ENCODE peak calls at places on chromosomes 12 and 14, in seven cellular contexts. One of them, this sample, is unnamed.

GRCh38 chr12:57611810-57612710 is 825 bp downstream of the ARHGEF25 start:
- DNase-seq in fibroblast of villous mesenchyme: no peak
- DNase-seq in brain microvascular endothelial cell: no peak
- DNase-seq in mucosa of descending colon: no peak
- DNase-seq in GM23338: peak
- DNase-seq in bronchial epithelial cell: no peak
- DNase-seq in dorsolateral prefrontal cortex: no peak
- DNase-seq in this sample: no peak

GRCh38 chr12:131618303-131618658 is 92.6 kb upstream of the SFSWAP start:
- DNase-seq in fibroblast of villous mesenchyme: no peak
- DNase-seq in brain microvascular endothelial cell: peak
- DNase-seq in mucosa of descending colon: no peak
- DNase-seq in GM23338: peak
- DNase-seq in bronchial epithelial cell: no peak
- DNase-seq in dorsolateral prefrontal cortex: no peak
- DNase-seq in this sample: no peak

GRCh38 chr14:58298880-58299664 is 717 bp downstream of the ARID4A start:
- DNase-seq in fibroblast of villous mesenchyme: peak
- DNase-seq in brain microvascular endothelial cell: no peak
- DNase-seq in mucosa of descending colon: peak
- DNase-seq in GM23338: peak
- DNase-seq in bronchial epithelial cell: no peak
- DNase-seq in dorsolateral prefrontal cortex: peak
- DNase-seq in this sample: peak

GRCh38 chr14:95523818-95524448 is 7.5 kb upstream of the SYNE3 start:
- DNase-seq in fibroblast of villous mesenchyme: peak
- DNase-seq in brain microvascular endothelial cell: no peak
- DNase-seq in mucosa of descending colon: peak
- DNase-seq in GM23338: peak
- DNase-seq in bronchial epithelial cell: peak
- DNase-seq in dorsolateral prefrontal cortex: no peak
- DNase-seq in this sample: peak

GRCh38 chr14:68074765-68075381 is 255.3 kb downstream of the RAD51B start:
- DNase-seq in fibroblast of villous mesenchyme: peak
- DNase-seq in brain microvascular endothelial cell: no peak
- DNase-seq in mucosa of descending colon: no peak
- DNase-seq in GM23338: no peak
- DNase-seq in bronchial epithelial cell: no peak
- DNase-seq in dorsolateral prefrontal cortex: no peak
- DNase-seq in this sample: peak

GRCh38 chr14:85531594-85532391 is 1.8 kb downstream of the FLRT2 start:
- DNase-seq in fibroblast of villous mesenchyme: peak
- DNase-seq in brain microvascular endothelial cell: peak
- DNase-seq in mucosa of descending colon: peak
- DNase-seq in GM23338: peak
- DNase-seq in bronchial epithelial cell: peak
- DNase-seq in dorsolateral prefrontal cortex: peak
- DNase-seq in this sample: peak

GRCh38 chr12:132133952-132134652 is 10.0 kb downstream of the DDX51 start:
- DNase-seq in fibroblast of villous mesenchyme: no peak
- DNase-seq in brain microvascular endothelial cell: no peak
- DNase-seq in mucosa of descending colon: no peak
- DNase-seq in GM23338: peak
- DNase-seq in bronchial epithelial cell: no peak
- DNase-seq in dorsolateral prefrontal cortex: no peak
- DNase-seq in this sample: no peak

GRCh38 chr12:57046947-57047890 is 2.7 kb downstream of the MYO1A start:
- DNase-seq in fibroblast of villous mesenchyme: no peak
- DNase-seq in brain microvascular endothelial cell: no peak
- DNase-seq in mucosa of descending colon: no peak
- DNase-seq in GM23338: no peak
- DNase-seq in bronchial epithelial cell: no peak
- DNase-seq in dorsolateral prefrontal cortex: no peak
- DNase-seq in this sample: no peak

GRCh38 chr12:27622436-27623185 is 73.6 kb upstream of the REP15 start:
- DNase-seq in fibroblast of villous mesenchyme: no peak
- DNase-seq in brain microvascular endothelial cell: no peak
- DNase-seq in mucosa of descending colon: no peak
- DNase-seq in GM23338: no peak
- DNase-seq in bronchial epithelial cell: no peak
- DNase-seq in dorsolateral prefrontal cortex: no peak
- DNase-seq in this sample: no peak

GRCh38 chr14:92651106-92651792 is 97.2 kb downstream of the LGMN start:
- DNase-seq in fibroblast of villous mesenchyme: no peak
- DNase-seq in brain microvascular endothelial cell: no peak
- DNase-seq in mucosa of descending colon: peak
- DNase-seq in GM23338: no peak
- DNase-seq in bronchial epithelial cell: no peak
- DNase-seq in dorsolateral prefrontal cortex: no peak
- DNase-seq in this sample: no peak

GRCh38 chr12:40970320-40970907 is 217.7 kb upstream of the PDZRN4 start:
- DNase-seq in fibroblast of villous mesenchyme: no peak
- DNase-seq in brain microvascular endothelial cell: no peak
- DNase-seq in mucosa of descending colon: no peak
- DNase-seq in GM23338: peak
- DNase-seq in bronchial epithelial cell: peak
- DNase-seq in dorsolateral prefrontal cortex: no peak
- DNase-seq in this sample: peak

GRCh38 chr12:88185988-88186387 is 43.9 kb downstream of the TMTC3 start:
- DNase-seq in fibroblast of villous mesenchyme: peak
- DNase-seq in brain microvascular endothelial cell: peak
- DNase-seq in mucosa of descending colon: no peak
- DNase-seq in GM23338: no peak
- DNase-seq in bronchial epithelial cell: peak
- DNase-seq in dorsolateral prefrontal cortex: no peak
- DNase-seq in this sample: peak

GRCh38 chr12:8127138-8127537 is 3.7 kb downstream of the CLEC4A start:
- DNase-seq in fibroblast of villous mesenchyme: no peak
- DNase-seq in brain microvascular endothelial cell: no peak
- DNase-seq in mucosa of descending colon: no peak
- DNase-seq in GM23338: peak
- DNase-seq in bronchial epithelial cell: no peak
- DNase-seq in dorsolateral prefrontal cortex: no peak
- DNase-seq in this sample: no peak

GRCh38 chr12:123364532-123365140 is at the start of gene SBNO1:
- DNase-seq in fibroblast of villous mesenchyme: peak
- DNase-seq in brain microvascular endothelial cell: peak
- DNase-seq in mucosa of descending colon: peak
- DNase-seq in GM23338: peak
- DNase-seq in bronchial epithelial cell: no peak
- DNase-seq in dorsolateral prefrontal cortex: peak
- DNase-seq in this sample: peak

GRCh38 chr12:5520037-5520436 is 88.1 kb downstream of the NTF3 start:
- DNase-seq in fibroblast of villous mesenchyme: no peak
- DNase-seq in brain microvascular endothelial cell: no peak
- DNase-seq in mucosa of descending colon: no peak
- DNase-seq in GM23338: no peak
- DNase-seq in bronchial epithelial cell: no peak
- DNase-seq in dorsolateral prefrontal cortex: no peak
- DNase-seq in this sample: no peak

GRCh38 chr12:90102957-90103652 is 394.5 kb upstream of the ATP2B1 start:
- DNase-seq in fibroblast of villous mesenchyme: peak
- DNase-seq in brain microvascular endothelial cell: peak
- DNase-seq in mucosa of descending colon: no peak
- DNase-seq in GM23338: peak
- DNase-seq in bronchial epithelial cell: peak
- DNase-seq in dorsolateral prefrontal cortex: no peak
- DNase-seq in this sample: peak

GRCh38 chr12:64265839-64266238 is 43.7 kb upstream of the KICS2 start:
- DNase-seq in fibroblast of villous mesenchyme: no peak
- DNase-seq in brain microvascular endothelial cell: no peak
- DNase-seq in mucosa of descending colon: no peak
- DNase-seq in GM23338: no peak
- DNase-seq in bronchial epithelial cell: no peak
- DNase-seq in dorsolateral prefrontal cortex: no peak
- DNase-seq in this sample: no peak

GRCh38 chr14:67950386-67950785 is 130.8 kb downstream of the RAD51B start:
- DNase-seq in fibroblast of villous mesenchyme: no peak
- DNase-seq in brain microvascular endothelial cell: no peak
- DNase-seq in mucosa of descending colon: no peak
- DNase-seq in GM23338: no peak
- DNase-seq in bronchial epithelial cell: no peak
- DNase-seq in dorsolateral prefrontal cortex: no peak
- DNase-seq in this sample: no peak

GRCh38 chr14:88961214-88961613 is 136.8 kb downstream of the TTC8 start:
- DNase-seq in fibroblast of villous mesenchyme: no peak
- DNase-seq in brain microvascular endothelial cell: no peak
- DNase-seq in mucosa of descending colon: no peak
- DNase-seq in GM23338: no peak
- DNase-seq in bronchial epithelial cell: no peak
- DNase-seq in dorsolateral prefrontal cortex: peak
- DNase-seq in this sample: no peak

GRCh38 chr12:71954040-71954649 is 15.5 kb downstream of the TPH2 start:
- DNase-seq in fibroblast of villous mesenchyme: no peak
- DNase-seq in brain microvascular endothelial cell: no peak
- DNase-seq in mucosa of descending colon: no peak
- DNase-seq in GM23338: no peak
- DNase-seq in bronchial epithelial cell: no peak
- DNase-seq in dorsolateral prefrontal cortex: no peak
- DNase-seq in this sample: no peak

GRCh38 chr12:123131291-123131831 is 19.5 kb downstream of the PITPNM2 start:
- DNase-seq in fibroblast of villous mesenchyme: no peak
- DNase-seq in brain microvascular endothelial cell: peak
- DNase-seq in mucosa of descending colon: peak
- DNase-seq in GM23338: no peak
- DNase-seq in bronchial epithelial cell: peak
- DNase-seq in dorsolateral prefrontal cortex: no peak
- DNase-seq in this sample: peak

GRCh38 chr12:19624401-19624930 is 185.2 kb downstream of the AEBP2 start:
- DNase-seq in fibroblast of villous mesenchyme: peak
- DNase-seq in brain microvascular endothelial cell: peak
- DNase-seq in mucosa of descending colon: no peak
- DNase-seq in GM23338: no peak
- DNase-seq in bronchial epithelial cell: no peak
- DNase-seq in dorsolateral prefrontal cortex: no peak
- DNase-seq in this sample: no peak

GRCh38 chr12:3160081-3160480 is 82.9 kb downstream of the TSPAN9 start:
- DNase-seq in fibroblast of villous mesenchyme: peak
- DNase-seq in brain microvascular endothelial cell: no peak
- DNase-seq in mucosa of descending colon: no peak
- DNase-seq in GM23338: no peak
- DNase-seq in bronchial epithelial cell: peak
- DNase-seq in dorsolateral prefrontal cortex: no peak
- DNase-seq in this sample: peak

GRCh38 chr12:108854055-108854452 is 3.3 kb downstream of the SSH1 start:
- DNase-seq in fibroblast of villous mesenchyme: peak
- DNase-seq in brain microvascular endothelial cell: peak
- DNase-seq in mucosa of descending colon: no peak
- DNase-seq in GM23338: no peak
- DNase-seq in bronchial epithelial cell: peak
- DNase-seq in dorsolateral prefrontal cortex: no peak
- DNase-seq in this sample: peak

GRCh38 chr12:92396647-92397258 is 251.1 kb upstream of the BTG1 start:
- DNase-seq in fibroblast of villous mesenchyme: peak
- DNase-seq in brain microvascular endothelial cell: peak
- DNase-seq in mucosa of descending colon: no peak
- DNase-seq in GM23338: no peak
- DNase-seq in bronchial epithelial cell: peak
- DNase-seq in dorsolateral prefrontal cortex: no peak
- DNase-seq in this sample: peak

GRCh38 chr14:69574954-69575295 is 254 bp upstream of the CCDC177 start:
- DNase-seq in fibroblast of villous mesenchyme: no peak
- DNase-seq in brain microvascular endothelial cell: no peak
- DNase-seq in mucosa of descending colon: no peak
- DNase-seq in GM23338: no peak
- DNase-seq in bronchial epithelial cell: no peak
- DNase-seq in dorsolateral prefrontal cortex: no peak
- DNase-seq in this sample: no peak
- TF ChIP-seq CTCF in fibroblast of villous mesenchyme: no peak
- TF ChIP-seq CTCF in brain microvascular endothelial cell: no peak
- TF ChIP-seq CTCF in mucosa of descending colon: no peak
- TF ChIP-seq CTCF in GM23338: no peak
- TF ChIP-seq CTCF in bronchial epithelial cell: no peak
- TF ChIP-seq CTCF in dorsolateral prefrontal cortex: peak
- TF ChIP-seq CTCF in this sample: no peak

DNA sequence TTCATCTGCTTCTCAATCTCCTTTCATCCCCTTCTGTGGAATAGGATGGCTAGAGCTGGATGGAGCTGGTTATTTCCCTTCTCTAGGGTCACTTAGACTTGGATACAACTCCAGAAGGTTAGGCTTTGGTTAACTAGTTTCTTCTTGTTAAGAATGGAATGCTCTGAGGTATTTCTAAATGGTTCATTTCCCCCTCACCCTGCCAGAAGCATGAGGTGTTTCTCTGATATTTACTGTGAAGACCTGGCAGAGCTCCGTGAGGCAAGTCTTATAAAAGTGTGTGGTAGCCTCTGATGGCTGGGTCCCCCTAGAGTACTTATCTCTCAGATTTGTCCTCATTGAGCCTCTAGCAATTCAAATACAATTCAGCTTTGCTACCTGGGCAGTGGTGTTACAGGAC is 207.9 kb downstream of the SLC16A7 start:
- DNase-seq in fibroblast of villous mesenchyme: peak
- DNase-seq in brain microvascular endothelial cell: no peak
- DNase-seq in mucosa of descending colon: no peak
- DNase-seq in GM23338: peak
- DNase-seq in bronchial epithelial cell: peak
- DNase-seq in dorsolateral prefrontal cortex: no peak
- DNase-seq in this sample: peak
- H3K4me3 ChIP-seq in fibroblast of villous mesenchyme: peak
- H3K4me3 ChIP-seq in brain microvascular endothelial cell: no peak
- H3K4me3 ChIP-seq in mucosa of descending colon: no peak
- H3K4me3 ChIP-seq in GM23338: no peak
- H3K4me3 ChIP-seq in bronchial epithelial cell: no peak
- H3K4me3 ChIP-seq in dorsolateral prefrontal cortex: no peak
- H3K4me3 ChIP-seq in this sample: no peak

DNA sequence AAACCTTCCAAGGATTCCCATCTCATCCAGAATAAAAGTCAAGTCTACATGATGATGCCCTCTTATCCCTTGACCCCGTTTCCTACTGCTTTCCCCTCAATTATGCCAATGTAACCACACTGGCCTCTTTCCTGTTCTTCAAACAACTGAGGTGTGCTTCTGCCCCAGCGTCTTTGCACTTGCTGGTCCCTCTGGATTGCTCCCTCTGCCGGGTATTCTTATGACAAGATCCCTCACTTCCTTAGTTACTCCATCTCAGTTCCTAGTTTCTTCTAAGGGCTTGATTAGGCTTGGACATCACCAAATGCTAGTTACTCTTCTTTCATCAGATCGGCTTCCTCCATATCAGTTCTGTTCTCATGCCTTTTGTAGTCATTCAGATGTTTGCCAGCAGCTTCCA is 32.7 kb upstream of the PELI2 start:
- DNase-seq in fibroblast of villous mesenchyme: no peak
- DNase-seq in brain microvascular endothelial cell: no peak
- DNase-seq in mucosa of descending colon: no peak
- DNase-seq in GM23338: no peak
- DNase-seq in bronchial epithelial cell: no peak
- DNase-seq in dorsolateral prefrontal cortex: no peak
- DNase-seq in this sample: no peak
- TF ChIP-seq CTCF in fibroblast of villous mesenchyme: no peak
- TF ChIP-seq CTCF in brain microvascular endothelial cell: no peak
- TF ChIP-seq CTCF in mucosa of descending colon: no peak
- TF ChIP-seq CTCF in GM23338: no peak
- TF ChIP-seq CTCF in bronchial epithelial cell: no peak
- TF ChIP-seq CTCF in dorsolateral prefrontal cortex: no peak
- TF ChIP-seq CTCF in this sample: no peak

GRCh38 chr12:100913872-100914600 is 119.5 kb downstream of the ANO4 start:
- DNase-seq in fibroblast of villous mesenchyme: no peak
- DNase-seq in brain microvascular endothelial cell: no peak
- DNase-seq in mucosa of descending colon: no peak
- DNase-seq in GM23338: no peak
- DNase-seq in bronchial epithelial cell: no peak
- DNase-seq in dorsolateral prefrontal cortex: no peak
- DNase-seq in this sample: peak

GRCh38 chr12:100920493-100920892 is 125.9 kb downstream of the ANO4 start:
- DNase-seq in fibroblast of villous mesenchyme: no peak
- DNase-seq in brain microvascular endothelial cell: no peak
- DNase-seq in mucosa of descending colon: no peak
- DNase-seq in GM23338: peak
- DNase-seq in bronchial epithelial cell: no peak
- DNase-seq in dorsolateral prefrontal cortex: no peak
- DNase-seq in this sample: no peak

GRCh38 chr12:100919116-100919515 is 124.5 kb downstream of the ANO4 start:
- DNase-seq in fibroblast of villous mesenchyme: no peak
- DNase-seq in brain microvascular endothelial cell: no peak
- DNase-seq in mucosa of descending colon: no peak
- DNase-seq in GM23338: no peak
- DNase-seq in bronchial epithelial cell: peak
- DNase-seq in dorsolateral prefrontal cortex: no peak
- DNase-seq in this sample: peak
- H3K4me3 ChIP-seq in fibroblast of villous mesenchyme: no peak
- H3K4me3 ChIP-seq in brain microvascular endothelial cell: no peak
- H3K4me3 ChIP-seq in mucosa of descending colon: no peak
- H3K4me3 ChIP-seq in GM23338: no peak
- H3K4me3 ChIP-seq in bronchial epithelial cell: no peak
- H3K4me3 ChIP-seq in dorsolateral prefrontal cortex: no peak
- H3K4me3 ChIP-seq in this sample: no peak

This sample was measured in epithelial cell of esophagus.